ENCODE peak calls at places on chromosome 22, in four cellular contexts. X is K562, H is GM12878, F is HepG2. Q is an unnamed sample.

GRCh38 chr22:27885977-27886842 is 32.8 kb downstream of the PITPNB start:
- DNase-seq in X (peak; percentile 34), H (no peak), F (peak; percentile 35), Q (peak; percentile 57)

GRCh38 chr22:48621085-48621484 is 1206.6 kb downstream of the BRD1 start:
- DNase-seq in X (no peak), H (no peak), F (no peak), Q (no peak)

GRCh38 chr22:21977814-21978213 is 4.8 kb downstream of the TOP3B start:
- DNase-seq in X (no peak), H (no peak), F (no peak), Q (no peak)

GRCh38 chr22:48605856-48606255 is 1221.8 kb downstream of the BRD1 start:
- DNase-seq in X (no peak), H (no peak), F (peak; percentile 38), Q (no peak)

GRCh38 chr22:38246692-38247091 is 26.1 kb downstream of the TMEM184B start:
- DNase-seq in X (no peak), H (no peak), F (no peak), Q (no peak)

GRCh38 chr22:38843716-38844660 is at the start of gene NPTXR:
- DNase-seq in X (peak; percentile 63), H (no peak), F (peak; percentile 30), Q (peak; percentile 81)

GRCh38 chr22:48224332-48224731 is 1461.9 kb downstream of the TBC1D22A start:
- DNase-seq in X (no peak), H (no peak), F (no peak), Q (no peak)

GRCh38 chr22:11628651-11629511 is 3899.1 kb upstream of the OR11H1 start:
- DNase-seq in X (no peak), H (no peak), F (no peak), Q (no peak)

GRCh38 chr22:37601540-37602442 is 6.8 kb upstream of the GGA1 start:
- DNase-seq in X (peak; percentile 81), H (peak; percentile 42), F (peak; percentile 91), Q (peak; percentile 60)

GRCh38 chr22:48567213-48567975 is 1260.3 kb downstream of the BRD1 start:
- DNase-seq in X (no peak), H (no peak), F (no peak), Q (no peak)

GRCh38 chr22:16965560-16965959 is 42.5 kb downstream of the GAB4 start:
- DNase-seq in X (no peak), H (no peak), F (no peak), Q (no peak)

GRCh38 chr22:37019309-37020191 is at the start of the genes MPST and TST:
- DNase-seq in X (peak; percentile 77), H (no peak), F (peak; percentile 62), Q (peak; percentile 89)

GRCh38 chr22:30159561-30160353 is 79.5 kb downstream of the HORMAD2 start:
- DNase-seq in X (no peak), H (no peak), F (peak; percentile 12), Q (no peak)

GRCh38 chr22:37491559-37492427 is 5.6 kb upstream of the MFNG start:
- DNase-seq in X (no peak), H (no peak), F (no peak), Q (no peak)

GRCh38 chr22:32474635-32475427 is at the start of gene FBXO7:
- DNase-seq in X (peak; percentile 91), H (peak; percentile 37), F (peak; percentile 84), Q (peak; percentile 96)

GRCh38 chr22:32476804-32477203 is 2.2 kb downstream of the FBXO7 start:
- DNase-seq in X (no peak), H (no peak), F (no peak), Q (no peak)

GRCh38 chr22:32476286-32476685 is 1.7 kb downstream of the FBXO7 start:
- DNase-seq in X (no peak), H (no peak), F (no peak), Q (no peak)

GRCh38 chr22:32475428-32476010 is 908 bp downstream of the FBXO7 start:
- DNase-seq in X (peak; percentile 47), H (no peak), F (no peak), Q (peak; percentile 33)

DNA sequence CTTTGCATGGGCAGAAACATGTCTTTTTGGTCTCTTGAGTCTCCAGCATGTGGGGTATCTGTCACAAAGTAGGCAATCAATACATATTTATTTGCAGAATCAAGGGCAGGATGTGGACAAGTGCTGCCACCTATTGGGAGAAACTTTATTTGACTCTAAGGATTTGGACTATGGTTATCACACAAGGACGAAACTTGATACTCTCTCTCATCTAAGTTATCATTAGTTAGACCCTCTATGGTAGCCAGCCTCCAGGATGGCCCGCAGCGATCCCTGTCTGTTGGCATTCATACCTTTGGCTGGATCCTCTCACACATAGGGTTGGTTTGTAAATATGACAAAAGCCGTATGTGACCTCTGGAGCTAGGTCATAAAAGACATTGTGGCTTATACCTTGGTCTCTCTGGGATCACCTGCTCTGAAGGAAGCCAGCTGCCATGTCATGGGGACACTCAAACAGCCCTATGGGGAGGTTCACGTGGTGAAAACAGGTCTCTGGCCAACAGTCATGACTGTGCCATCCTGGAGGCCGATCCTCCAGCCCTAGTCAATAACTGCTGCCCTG is 1.1 kb upstream of the FBXO7 start:
- DNase-seq in X (peak; percentile 65), H (peak; percentile 34), F (peak; percentile 76), Q (peak; percentile 69)
- TF ChIP-seq FOXK2 in X (no peak), H (no peak), F (no peak), Q (no peak)

GRCh38 chr22:40594924-40595323 is 41.6 kb downstream of the MRTFA start:
- DNase-seq in X (no peak), H (no peak), F (peak; percentile 33), Q (no peak)

GRCh38 chr22:40593460-40594273 is 42.9 kb downstream of the MRTFA start:
- DNase-seq in X (peak; percentile 27), H (peak; percentile 68), F (peak; percentile 25), Q (no peak)

GRCh38 chr22:40594346-40594745 is 42.2 kb downstream of the MRTFA start:
- DNase-seq in X (no peak), H (no peak), F (no peak), Q (no peak)

GRCh38 chr22:40595497-40596234 is 40.9 kb downstream of the MRTFA start:
- DNase-seq in X (no peak), H (no peak), F (no peak), Q (no peak)

GRCh38 chr22:40592352-40593113 is 44.0 kb downstream of the MRTFA start:
- DNase-seq in X (no peak), H (peak; percentile 64), F (no peak), Q (no peak)
- TF ChIP-seq FOXK2 in X (no peak), H (no peak), F (no peak), Q (no peak)

DNA sequence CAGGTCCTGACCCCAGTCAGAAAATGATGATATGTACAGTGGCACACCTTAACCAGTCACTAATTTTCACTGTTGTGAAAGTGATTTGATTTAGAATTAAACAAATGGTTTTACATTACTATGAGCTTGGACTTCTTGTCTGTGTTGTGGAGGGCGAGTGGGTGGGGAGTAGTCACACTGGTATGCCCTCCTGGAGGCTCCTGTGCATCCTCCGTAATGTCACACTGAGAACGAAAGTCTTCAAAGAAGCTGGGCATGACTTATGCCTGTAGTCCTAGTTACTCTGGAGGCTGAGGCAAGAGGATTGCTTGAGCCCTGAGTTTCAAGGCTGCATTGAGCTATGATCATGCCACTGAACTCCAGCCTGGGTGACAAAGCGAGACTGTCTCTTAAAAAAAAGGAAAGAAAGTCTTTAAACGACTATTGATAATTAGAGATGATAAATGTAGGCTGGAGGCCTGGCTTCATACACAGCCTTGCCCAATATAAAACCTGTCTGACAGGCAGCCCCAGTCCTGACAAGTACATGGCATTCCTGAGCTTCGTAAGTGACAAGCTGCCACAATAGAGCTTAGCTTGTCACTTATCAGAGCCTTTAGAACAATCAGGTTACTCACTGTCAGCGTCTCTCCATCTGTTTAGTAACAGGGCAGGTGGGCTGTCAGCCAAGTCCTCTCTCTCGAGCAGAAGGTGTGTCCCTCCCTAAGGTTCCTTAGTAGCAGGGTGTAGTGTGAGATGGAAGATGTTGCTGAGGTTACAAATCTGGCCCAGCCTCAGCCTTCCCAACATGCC is 5.0 kb upstream of the LIMK2 start:
- DNase-seq in X (no peak), H (no peak), F (no peak), Q (no peak)
- TF ChIP-seq FOXK2 in X (no peak), H (no peak), F (no peak), Q (no peak)

GRCh38 chr22:19850482-19851109 is 4.1 kb downstream of the GNB1L start:
- DNase-seq in X (no peak), H (no peak), F (no peak), Q (no peak)
- TF ChIP-seq FOXK2 in X (no peak), H (no peak), F (no peak), Q (no peak)

Q was measured in HEK293T.